ENCODE peak calls at places on chromosomes 11 and 22, in ten cellular contexts. R is fibroblast of pulmonary artery; T is endothelial cell; L is stimulated activated CD8-positive, alpha-beta memory T cell treated with anti-CD3 and anti-CD28 coated beads, Interleukin-2, amount 100 ng/mL, for 1 hour; G is stimulated activated naive CD8-positive, alpha-beta T cell treated with anti-CD3 and anti-CD28 coated beads, Interleukin-15, amount 100 ng/mL, for 72 hours; Y is cardiac fibroblast; K is GM03348; C is A549; V is COR-L47; A is occipital lobe. P is an unnamed sample.

GRCh38 chr11:94922675-94923347 is 50.5 kb downstream of the CWC15 start:
- DNase-seq in T (no peak), R (no peak), V (no peak), C (no peak), A (no peak), L (no peak), Y (no peak), K (no peak), G (no peak), P (peak; percentile 0)

GRCh38 chr11:68992743-68993255 is 12.0 kb upstream of the MRGPRD start:
- DNase-seq in V (no peak), C (no peak), A (no peak), G (no peak), T (no peak), R (no peak), K (no peak), L (no peak), Y (no peak), P (no peak)

GRCh38 chr11:110148775-110149744 is 55.9 kb downstream of the ZC3H12C start:
- DNase-seq in Y (peak; percentile 89), R (peak; percentile 91), A (no peak), G (no peak), C (peak; percentile 82), V (no peak), L (no peak), T (no peak), K (peak; percentile 20), P (peak; percentile 16)

GRCh38 chr11:102664001-102664752 is 39.0 kb upstream of the MMP20 start:
- DNase-seq in L (no peak), R (peak; percentile 8), Y (no peak), A (no peak), V (no peak), G (peak; percentile 18), K (no peak), C (peak; percentile 16), T (peak; percentile 12), P (peak; percentile 11)

GRCh38 chr11:91459840-91460239 is 764.8 kb upstream of the FAT3 start:
- DNase-seq in A (no peak), V (no peak), R (no peak), C (no peak), Y (no peak), K (no peak), G (no peak), L (no peak), T (no peak), P (no peak)

GRCh38 chr11:61392991-61393595 is 706 bp downstream of the TMEM216 start:
- DNase-seq in L (no peak), V (no peak), C (peak; percentile 28), K (peak; percentile 33), R (peak; percentile 26), Y (peak; percentile 29), A (no peak), G (no peak), T (peak; percentile 11), P (no peak)

GRCh38 chr11:102914238-102915043 is 39.7 kb upstream of the MMP12 start:
- DNase-seq in T (peak; percentile 21), R (peak; percentile 67), A (no peak), Y (peak; percentile 66), G (peak; percentile 26), C (peak; percentile 23), V (no peak), K (peak; percentile 62), L (no peak), P (no peak)

GRCh38 chr11:131749100-131749499 is 378.7 kb downstream of the NTM start:
- DNase-seq in G (no peak), A (no peak), L (no peak), T (no peak), R (peak; percentile 96), V (no peak), Y (peak; percentile 94), K (peak; percentile 83), C (no peak), P (no peak)

GRCh38 chr11:23997356-23997755 is 499.5 kb upstream of the LUZP2 start:
- DNase-seq in R (no peak), K (no peak), Y (no peak), A (no peak), T (no peak), C (no peak), G (no peak), L (no peak), V (no peak), P (no peak)

GRCh38 chr22:37162221-37163095 is 12.7 kb upstream of the IL2RB start:
- DNase-seq in R (no peak), Y (no peak), V (no peak), G (peak; percentile 88), L (peak; percentile 48), K (no peak), T (no peak), C (no peak), A (no peak), P (no peak)

GRCh38 chr11:94007906-94008305 is 13.2 kb upstream of the HEPHL1 start:
- DNase-seq in T (no peak), K (no peak), R (no peak), V (no peak), C (no peak), A (no peak), Y (no peak), G (no peak), L (no peak), P (no peak)

GRCh38 chr11:70948416-70948815 is 304.0 kb downstream of the SHANK2 start:
- DNase-seq in Y (no peak), V (no peak), K (no peak), A (no peak), C (no peak), T (no peak), L (no peak), R (no peak), G (no peak), P (no peak)

GRCh38 chr11:71505781-71506180 is 21.3 kb upstream of the KRTAP5-7 start:
- DNase-seq in T (no peak), K (no peak), L (no peak), V (no peak), G (no peak), R (no peak), Y (no peak), C (no peak), A (no peak), P (no peak)

GRCh38 chr11:9642894-9643293 is 21.0 kb upstream of the SWAP70 start:
- DNase-seq in T (no peak), R (no peak), V (no peak), A (no peak), G (no peak), L (no peak), Y (no peak), C (no peak), K (no peak), P (no peak)

GRCh38 chr22:30314918-30315317 is 11.8 kb downstream of the TBC1D10A start:
- DNase-seq in R (no peak), C (no peak), T (no peak), A (no peak), G (peak; percentile 53), K (no peak), Y (no peak), V (no peak), L (no peak), P (peak; percentile 22)

GRCh38 chr11:100687032-100687629 is at the start of gene ARHGAP42:
- DNase-seq in K (peak; percentile 67), R (peak; percentile 68), V (peak; percentile 37), L (no peak), Y (peak; percentile 73), C (peak; percentile 74), T (peak; percentile 65), G (peak; percentile 65), A (peak; percentile 14), P (peak; percentile 70)

GRCh38 chr11:33907419-33907818 is 15.5 kb upstream of the LMO2 start:
- DNase-seq in C (no peak), V (no peak), A (no peak), K (no peak), L (no peak), R (no peak), Y (no peak), G (no peak), T (no peak), P (no peak)

GRCh38 chr11:77401486-77402217 is 72.2 kb downstream of the PAK1 start:
- DNase-seq in C (no peak), Y (no peak), A (no peak), T (no peak), G (no peak), K (no peak), V (peak; percentile 8), R (no peak), L (no peak), P (no peak)

GRCh38 chr11:131810511-131810910 is 440.1 kb downstream of the NTM start:
- DNase-seq in A (no peak), Y (no peak), G (no peak), T (no peak), C (no peak), R (no peak), K (no peak), V (no peak), L (no peak), P (no peak)

GRCh38 chr11:103959279-103959930 is 77.0 kb upstream of the DDI1 start:
- DNase-seq in R (peak; percentile 36), C (peak; percentile 39), T (no peak), K (no peak), V (no peak), L (no peak), Y (peak; percentile 48), G (no peak), A (no peak), P (no peak)

GRCh38 chr11:12494699-12495098 is 117.3 kb downstream of the PARVA start:
- DNase-seq in G (no peak), R (peak; percentile 41), K (peak; percentile 45), L (no peak), V (no peak), C (no peak), A (no peak), T (no peak), Y (peak; percentile 32), P (no peak)

GRCh38 chr22:50115693-50116092 is 25.9 kb downstream of the MOV10L1 start:
- DNase-seq in A (no peak), Y (peak; percentile 75), G (no peak), T (no peak), K (no peak), R (peak; percentile 65), C (no peak), L (no peak), V (no peak), P (no peak)

GRCh38 chr11:125224391-125225015 is 60.0 kb downstream of the PKNOX2 start:
- DNase-seq in G (no peak), V (peak; percentile 71), R (peak; percentile 59), K (peak; percentile 31), L (no peak), Y (peak; percentile 75), A (no peak), C (no peak), T (peak; percentile 63), P (peak; percentile 8)

GRCh38 chr11:116371146-116371545 is 401.6 kb downstream of the BUD13 start:
- DNase-seq in K (no peak), Y (no peak), V (peak; percentile 76), C (no peak), T (no peak), G (no peak), L (no peak), R (no peak), A (no peak), P (no peak)

GRCh38 chr22:28243539-28243938 is 324.5 kb upstream of the PITPNB start:
- DNase-seq in T (no peak), G (no peak), V (no peak), C (no peak), Y (peak; percentile 44), K (no peak), R (peak; percentile 48), A (no peak), L (no peak), P (no peak)

GRCh38 chr22:46214149-46214548 is 35.9 kb downstream of the CDPF1 start:
- DNase-seq in Y (no peak), K (no peak), V (no peak), L (no peak), C (no peak), T (no peak), R (no peak), A (no peak), G (no peak), P (no peak)

GRCh38 chr11:72162891-72163492 is 27.5 kb downstream of the FOLR3 start:
- DNase-seq in C (no peak), T (no peak), G (no peak), Y (no peak), L (no peak), A (no peak), R (no peak), V (no peak), K (no peak), P (peak; percentile 52)

GRCh38 chr11:95577716-95578460 is 211.7 kb downstream of the FAM76B start:
- DNase-seq in Y (peak; percentile 45), R (peak; percentile 52), A (no peak), G (peak; percentile 17), L (no peak), T (no peak), C (no peak), K (peak; percentile 46), V (no peak), P (no peak)